ENCODE peak calls at places on chromosomes 11 and 22, in seven cellular contexts. O is uterus, C is BJ, F is psoas muscle, V is transverse colon, X is sigmoid colon, D is ovary. S is an unnamed sample.

GRCh38 chr11:134032501-134033091 is 36.3 kb upstream of the JAM3 start:
- DNase-seq in C (no peak), O (peak; percentile 48), F (no peak), D (peak; percentile 55), V (no peak), X (peak; percentile 78), S (no peak)

GRCh38 chr11:34495724-34496377 is 17.7 kb downstream of the ELF5 start:
- DNase-seq in O (no peak), F (no peak), X (no peak), D (no peak), C (no peak), V (no peak), S (no peak)

GRCh38 chr11:113896156-113896879 is 8.3 kb upstream of the HTR3B start:
- DNase-seq in C (no peak), F (no peak), O (peak; percentile 30), X (no peak), V (peak; percentile 39), D (peak; percentile 41), S (no peak)

GRCh38 chr11:17846852-17847453 is 112.4 kb downstream of the KCNC1 start:
- DNase-seq in D (no peak), F (peak; percentile 29), X (no peak), O (no peak), V (no peak), C (no peak), S (no peak)

GRCh38 chr11:73230276-73230875 is 12.3 kb downstream of the P2RY2 start:
- DNase-seq in C (no peak), O (no peak), V (peak; percentile 3), X (peak; percentile 39), D (no peak), F (no peak), S (no peak)

GRCh38 chr11:69828276-69828970 is 9.2 kb upstream of the FGF3 start:
- DNase-seq in D (no peak), O (no peak), C (no peak), F (no peak), V (peak; percentile 20), X (peak; percentile 38), S (peak; percentile 85)

GRCh38 chr11:47611240-47611863 is 17.1 kb upstream of the C1QTNF4 start:
- DNase-seq in D (no peak), O (no peak), F (no peak), V (no peak), C (no peak), X (no peak), S (no peak)

GRCh38 chr11:12050911-12051667 is 42.7 kb upstream of the DKK3 start:
- DNase-seq in D (no peak), X (no peak), V (no peak), O (no peak), C (no peak), F (no peak), S (no peak)

GRCh38 chr11:16512163-16512562 is 155.8 kb upstream of the SOX6 start:
- DNase-seq in D (no peak), F (no peak), C (no peak), O (no peak), V (no peak), X (no peak), S (no peak)

GRCh38 chr22:35558031-35558430 is 17.4 kb downstream of the RASD2 start:
- DNase-seq in D (no peak), X (no peak), F (no peak), O (no peak), C (no peak), V (no peak), S (no peak)

GRCh38 chr11:76799061-76799804 is 16.1 kb downstream of the TSKU start:
- DNase-seq in X (peak; percentile 93), C (no peak), O (peak; percentile 86), D (peak; percentile 93), F (peak; percentile 89), V (peak; percentile 88), S (no peak)

GRCh38 chr22:37484115-37485005 is 1.8 kb downstream of the MFNG start:
- DNase-seq in C (no peak), O (peak; percentile 61), F (peak; percentile 69), D (no peak), X (peak; percentile 83), V (peak; percentile 83), S (no peak)

GRCh38 chr11:45155058-45155551 is 8.7 kb downstream of the PRDM11 start:
- DNase-seq in C (no peak), X (peak; percentile 69), D (peak; percentile 66), V (no peak), F (no peak), O (no peak), S (no peak)

GRCh38 chr22:17847360-17848078 is 73.2 kb upstream of the BID start:
- DNase-seq in C (no peak), D (no peak), O (no peak), F (no peak), V (no peak), X (no peak), S (peak; percentile 45)

GRCh38 chr22:17851754-17852153 is 77.5 kb upstream of the BID start:
- DNase-seq in V (no peak), C (no peak), F (no peak), O (peak; percentile 58), D (no peak), X (no peak), S (no peak)

GRCh38 chr22:17858033-17858432 is 83.8 kb upstream of the BID start:
- DNase-seq in C (no peak), D (no peak), X (no peak), O (no peak), F (no peak), V (no peak), S (no peak)

GRCh38 chr22:17855891-17856290 is 81.6 kb upstream of the BID start:
- DNase-seq in D (no peak), X (no peak), F (no peak), V (no peak), C (no peak), O (no peak), S (no peak)

GRCh38 chr22:17853066-17853465 is 78.8 kb upstream of the BID start:
- DNase-seq in D (no peak), F (no peak), O (peak; percentile 85), C (no peak), V (no peak), X (no peak), S (no peak)
- H3K27me3 ChIP-seq in D (no peaks in the 10 kb centered on the region), F (no peaks in the 10 kb centered on the region), O (no peaks in the 10 kb centered on the region), C (no peaks in the 10 kb centered on the region), V (no peaks in the 10 kb centered on the region), X (no peaks in the 10 kb centered on the region), S (no peaks in the 10 kb centered on the region)

GRCh38 chr22:40679964-40680818 is 907 bp downstream of the MCHR1 start:
- DNase-seq in C (no peak), X (no peak), F (no peak), O (no peak), V (no peak), D (no peak), S (no peak)
- TF ChIP-seq CTCF in C (peak; percentile 25), X (no peak), F (no peak), O (no peak), V (no peak), D (no peak), S (no peak)

GRCh38 chr11:107271425-107271824 is 186.2 kb downstream of the CWF19L2 start:
- DNase-seq in D (no peak), F (no peak), C (no peak), O (no peak), X (no peak), V (no peak), S (no peak)

GRCh38 chr11:107276057-107276456 is 181.6 kb downstream of the CWF19L2 start:
- DNase-seq in O (no peak), D (no peak), C (no peak), V (no peak), F (no peak), X (no peak), S (no peak)

GRCh38 chr11:107275632-107276031 is 182.0 kb downstream of the CWF19L2 start:
- DNase-seq in C (no peak), O (no peak), D (no peak), X (no peak), V (no peak), F (no peak), S (no peak)

GRCh38 chr11:107272561-107272960 is 185.1 kb downstream of the CWF19L2 start:
- DNase-seq in D (no peak), V (no peak), O (no peak), X (no peak), F (no peak), C (no peak), S (no peak)
- H3K27me3 ChIP-seq in D (no peaks in the 10 kb centered on the region), V (no peaks in the 10 kb centered on the region), O (no peaks in the 10 kb centered on the region), X (no peaks in the 10 kb centered on the region), F (no peaks in the 10 kb centered on the region), C (no peaks in the 10 kb centered on the region), S (no peaks in the 10 kb centered on the region)

GRCh38 chr11:128630367-128631230 is 43.2 kb upstream of the ETS1 start:
- DNase-seq in V (peak; percentile 94), D (peak; percentile 91), X (peak; percentile 94), F (peak; percentile 89), O (peak; percentile 89), C (no peak), S (peak; percentile 82)
- TF ChIP-seq CTCF in V (peak; percentile 89), D (peak; percentile 65), X (peak; percentile 74), F (peak; percentile 92), O (peak; percentile 86), C (peak; percentile 87), S (peak; percentile 96)

DNA sequence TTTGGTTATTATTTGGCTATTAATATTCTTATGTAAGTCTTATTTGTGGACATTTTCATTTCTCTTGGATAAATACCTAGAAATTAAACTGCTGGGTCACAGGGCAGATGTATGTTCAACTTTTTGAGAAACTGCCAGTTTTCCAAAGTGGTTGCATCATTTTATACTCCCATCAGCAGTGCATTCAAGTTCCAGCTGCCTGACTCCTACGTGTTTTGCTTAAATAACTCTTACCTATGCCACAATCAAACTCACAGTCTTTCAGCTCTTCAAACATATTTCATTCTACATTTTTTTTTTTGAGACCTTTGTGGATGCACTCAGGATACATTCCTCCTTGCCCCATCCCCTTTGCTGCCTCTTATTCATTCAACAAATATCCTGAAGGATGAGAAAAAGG is 9.2 kb downstream of the TCF20 start:
- DNase-seq in X (no peak), V (no peak), F (no peak), D (no peak), C (no peak), O (no peak), S (no peak)
- H3K27me3 ChIP-seq in X (no peaks in the 10 kb centered on the region), V (no peaks in the 10 kb centered on the region), F (no peaks in the 10 kb centered on the region), D (no peaks in the 10 kb centered on the region), C (no peaks in the 10 kb centered on the region), O (no peaks in the 10 kb centered on the region), S (no peaks in the 10 kb centered on the region)

DNA sequence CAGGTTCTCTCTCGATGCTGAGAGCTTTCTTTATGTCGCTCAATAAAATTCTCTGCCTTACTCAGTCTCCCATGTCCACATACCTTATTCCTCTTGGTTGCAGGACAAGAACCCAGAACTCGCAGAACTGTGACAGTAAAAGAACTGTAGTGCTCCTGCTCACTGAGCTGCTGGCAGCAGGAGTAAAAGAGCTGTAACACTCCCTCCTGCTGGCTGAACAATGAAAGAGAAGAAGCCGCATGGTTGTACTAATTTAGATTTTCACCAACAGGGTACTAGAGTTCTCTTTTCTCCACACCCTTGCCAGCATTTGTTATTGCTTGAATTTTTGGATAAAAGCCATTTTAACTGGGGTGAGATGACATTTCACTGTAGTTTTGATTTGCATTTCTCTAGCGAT is 433.2 kb downstream of the GUCY1A2 start:
- DNase-seq in V (no peak), O (no peak), C (no peak), X (no peak), D (no peak), F (no peak), S (peak; percentile 40)
- TF ChIP-seq CTCF in V (no peak), O (no peak), C (peak; percentile 70), X (no peak), D (no peak), F (no peak), S (no peak)

S was measured in Caco-2.